ENCODE peak calls at places on chromosome 14, in ten cellular contexts. B is AG10803, D is neuronal stem cell, E is epithelial cell of esophagus, N is heart right ventricle, L is AG09309, Y is dorsolateral prefrontal cortex, I is ovary, W is epithelial cell of proximal tubule, F is lung. J is an unnamed sample.
A peak's percentile ranks its signal among the peaks of the same experiment; 100 is the strongest.

GRCh38 chr14:104859900-104860299 is 5.2 kb upstream of the CEP170B start:
- DNase-seq in B (no peak), D (no peak), E (no peak), N (no peak), L (no peak), Y (no peak), I (no peak), W (no peak), F (no peak), J (no peak)

GRCh38 chr14:80942158-80942738 is 710 bp upstream of the CEP128 start:
- DNase-seq in B (no peak), D (peak; percentile 1), E (peak; percentile 8), N (no peak), L (no peak), Y (no peak), I (no peak), W (no peak), F (no peak), J (no peak)

GRCh38 chr14:34340226-34340625 is 121.8 kb downstream of the SPTSSA start:
- DNase-seq in B (peak; percentile 9), D (no peak), E (peak; percentile 41), N (no peak), L (no peak), Y (no peak), I (no peak), W (no peak), F (no peak), J (peak; percentile 22)

GRCh38 chr14:33524244-33524643 is 426.6 kb downstream of the EGLN3 start:
- DNase-seq in B (no peak), D (no peak), E (no peak), N (no peak), L (no peak), Y (no peak), I (no peak), W (no peak), F (no peak), J (no peak)

GRCh38 chr14:72617391-72618011 is 276.4 kb downstream of the DPF3 start:
- DNase-seq in B (no peak), D (peak; percentile 15), E (no peak), N (peak; percentile 38), L (no peak), Y (no peak), I (peak; percentile 54), W (no peak), F (no peak), J (peak; percentile 78)

GRCh38 chr14:102554835-102555819 is 37.3 kb upstream of the RCOR1 start:
- DNase-seq in B (peak; percentile 23), D (peak; percentile 47), E (peak; percentile 46), N (peak; percentile 47), L (no peak), Y (no peak), I (peak; percentile 50), W (no peak), F (peak; percentile 46), J (no peak)

GRCh38 chr14:61211476-61212262 is 69.5 kb downstream of the TMEM30B start:
- DNase-seq in B (no peak), D (no peak), E (no peak), N (no peak), L (no peak), Y (no peak), I (no peak), W (no peak), F (no peak), J (no peak)

GRCh38 chr14:74333909-74334308 is 14.4 kb upstream of the VRTN start:
- DNase-seq in B (peak; percentile 95), D (no peak), E (peak; percentile 17), N (no peak), L (peak; percentile 70), Y (no peak), I (no peak), W (no peak), F (no peak), J (peak; percentile 63)

GRCh38 chr14:21104448-21105060 is 3.7 kb downstream of the TMEM253 start:
- DNase-seq in B (peak; percentile 74), D (no peak), E (peak; percentile 88), N (peak; percentile 76), L (no peak), Y (peak; percentile 65), I (peak; percentile 78), W (peak; percentile 43), F (peak; percentile 78), J (peak; percentile 81)

DNA sequence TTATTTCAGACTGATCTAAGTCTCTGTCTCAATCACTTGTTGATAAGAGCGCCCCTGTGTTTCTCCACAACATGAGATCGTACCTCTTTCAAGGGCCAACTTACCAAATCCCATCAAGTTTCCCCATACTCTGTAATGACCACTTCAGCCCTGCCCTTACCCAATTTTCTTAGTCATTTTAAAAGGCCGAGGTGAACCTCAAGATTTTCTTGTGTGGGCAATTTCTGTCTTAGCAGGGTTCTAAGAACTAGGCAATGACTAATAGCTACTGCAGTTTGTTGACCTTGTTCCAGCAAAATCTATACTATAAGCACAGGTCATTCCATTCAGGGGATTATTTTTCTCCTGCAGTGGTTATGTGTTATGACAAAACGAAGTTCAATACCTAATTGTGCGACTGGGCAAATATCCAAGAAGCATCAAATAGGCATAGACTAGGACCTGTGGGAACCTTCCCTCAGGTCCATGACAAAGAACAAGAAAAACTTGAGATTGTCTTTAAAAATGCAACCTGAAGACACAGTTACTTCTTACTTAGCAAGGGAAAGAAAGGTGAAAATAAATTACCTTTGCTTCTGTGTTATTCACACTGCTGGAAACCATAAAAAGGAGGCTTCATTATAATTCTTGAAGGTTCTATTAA is 359.9 kb downstream of the PCNX1 start:
- DNase-seq in B (peak; percentile 43), D (no peak), E (peak; percentile 44), N (no peak), L (peak; percentile 37), Y (no peak), I (no peak), W (no peak), F (no peak), J (peak; percentile 31)
- H3K4me3 ChIP-seq in B (no peak overlapping the region), D (no peak overlapping the region), E (no peak overlapping the region), N (no peak overlapping the region), L (no peak overlapping the region), Y (no peak overlapping the region), I (no peak overlapping the region), W (peak overlapping the region; percentile 36), F (no peak overlapping the region), J (no peak overlapping the region)

DNA sequence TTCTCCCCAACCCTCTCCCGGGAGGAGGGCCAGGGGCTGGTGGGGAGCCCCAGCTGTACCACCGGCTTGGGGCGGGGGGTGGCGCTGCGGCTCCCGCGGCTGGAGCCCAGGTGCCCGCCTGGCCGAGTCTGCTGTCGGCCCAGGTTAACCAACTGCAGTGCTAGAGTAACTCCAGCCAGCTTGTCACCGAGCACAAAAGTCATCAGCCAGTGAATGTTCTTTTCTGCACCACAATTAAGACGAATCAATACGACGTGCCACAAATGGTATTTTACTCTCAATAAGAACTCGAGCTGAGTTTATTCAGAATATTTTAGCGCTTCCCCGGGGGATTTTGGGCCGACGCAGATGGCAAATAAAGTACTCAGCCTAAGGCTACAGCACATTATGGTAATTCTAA is 83.3 kb downstream of the BCL11B start:
- DNase-seq in B (no peak), D (no peak), E (no peak), N (no peak), L (no peak), Y (no peak), I (no peak), W (no peak), F (no peak), J (no peak)
- H3K4me3 ChIP-seq in B (peak overlapping the region; percentile 36), D (no peak overlapping the region), E (no peak overlapping the region), N (no peak overlapping the region), L (no peak overlapping the region), Y (no peak overlapping the region), I (no peak overlapping the region), W (no peak overlapping the region), F (no peak overlapping the region), J (no peak overlapping the region)

DNA sequence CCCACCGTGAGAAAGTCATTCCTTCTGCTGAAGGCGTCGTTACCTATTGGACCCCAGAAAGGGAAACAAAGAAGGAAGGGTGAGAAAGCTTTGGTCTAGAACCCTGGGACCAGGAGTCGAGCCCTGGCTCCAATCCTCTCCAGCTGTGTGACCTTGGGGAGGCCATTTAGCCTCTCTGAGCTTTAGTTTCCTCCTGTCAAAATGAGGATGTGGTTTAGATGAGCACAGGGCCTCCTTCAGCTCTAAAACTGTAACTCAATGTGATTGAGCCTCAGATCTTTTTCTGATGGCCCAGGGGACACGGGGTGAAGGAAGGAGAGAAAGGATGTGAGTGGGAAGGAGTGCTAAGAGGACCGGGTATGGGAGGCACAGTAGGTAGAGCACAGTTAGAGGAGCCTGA is 7.7 kb downstream of the JDP2 start:
- DNase-seq in B (no peak), D (no peak), E (no peak), N (no peak), L (no peak), Y (no peak), I (no peak), W (no peak), F (no peak), J (no peak)
- H3K4me3 ChIP-seq in B (no peak overlapping the region), D (no peak overlapping the region), E (no peak overlapping the region), N (no peak overlapping the region), L (no peak overlapping the region), Y (no peak overlapping the region), I (no peak overlapping the region), W (no peak overlapping the region), F (no peak overlapping the region), J (no peak overlapping the region)

GRCh38 chr14:69657961-69658360 is 46.6 kb downstream of the SUSD6 start:
- DNase-seq in B (peak; percentile 74), D (no peak), E (peak; percentile 94), N (no peak), L (no peak), Y (no peak), I (no peak), W (no peak), F (peak; percentile 61), J (peak; percentile 80)
- H3K4me3 ChIP-seq in B (no peak overlapping the region), D (no peak overlapping the region), E (peak overlapping the region; percentile 12), N (no peak overlapping the region), L (no peak overlapping the region), Y (no peak overlapping the region), I (no peak overlapping the region), W (no peak overlapping the region), F (no peak overlapping the region), J (no peak overlapping the region)

GRCh38 chr14:70181276-70181675 is 7.5 kb downstream of the SLC8A3 start:
- DNase-seq in B (no peak), D (no peak), E (no peak), N (no peak), L (no peak), Y (no peak), I (no peak), W (no peak), F (no peak), J (no peak)

GRCh38 chr14:70173569-70173968 is 15.2 kb downstream of the SLC8A3 start:
- DNase-seq in B (no peak), D (no peak), E (no peak), N (no peak), L (no peak), Y (no peak), I (no peak), W (no peak), F (no peak), J (no peak)

GRCh38 chr14:70171719-70172118 is 17.0 kb downstream of the SLC8A3 start:
- DNase-seq in B (no peak), D (no peak), E (no peak), N (no peak), L (no peak), Y (no peak), I (no peak), W (no peak), F (no peak), J (no peak)

GRCh38 chr14:70180718-70181117 is 8.0 kb downstream of the SLC8A3 start:
- DNase-seq in B (no peak), D (no peak), E (no peak), N (no peak), L (no peak), Y (no peak), I (no peak), W (no peak), F (no peak), J (no peak)

GRCh38 chr14:70177092-70177491 is 11.7 kb downstream of the SLC8A3 start:
- DNase-seq in B (no peak), D (no peak), E (no peak), N (no peak), L (no peak), Y (no peak), I (no peak), W (no peak), F (no peak), J (no peak)
- H3K4me3 ChIP-seq in B (no peak overlapping the region), D (no peak overlapping the region), E (no peak overlapping the region), N (no peak overlapping the region), L (no peak overlapping the region), Y (no peak overlapping the region), I (no peak overlapping the region), W (no peak overlapping the region), F (no peak overlapping the region), J (no peak overlapping the region)

J was measured in fibroblast of the aortic adventitia.